ENCODE peak calls at places on chromosomes 11 and 22, in nine cellular contexts. Z is ovary; D is aorta; P is stimulated activated CD4-positive, alpha-beta T cell treated with anti-CD3 and anti-CD28 coated beads, TNF-alpha, amount 100 ng/mL, for 24 hours; F is activated T-cell treated with anti-CD3 and anti-CD28 coated beads, Interleukin-2, amount 50 U/mL, for 72 hours; W is NCI-H774; M is kidney; S is occipital lobe; U is right atrium auricular region. T is an unnamed sample.

GRCh38 chr11:67416416-67417335 is 1.2 kb downstream of the CARNS1 start:
- DNase-seq in P (no peak), S (no peak), U (peak; percentile 73), W (peak; percentile 91), M (no peak), D (no peak), F (peak; percentile 63), Z (no peak), T (no peak)

GRCh38 chr11:73467505-73467904 is 91.3 kb downstream of the RELT start:
- DNase-seq in P (no peak), S (no peak), D (no peak), F (no peak), Z (no peak), W (no peak), M (no peak), U (no peak), T (no peak)

GRCh38 chr11:30914143-30914762 is 328.1 kb upstream of the MPPED2 start:
- DNase-seq in M (peak; percentile 73), Z (no peak), F (peak; percentile 15), S (peak; percentile 50), U (peak; percentile 68), D (peak; percentile 66), W (peak; percentile 35), P (no peak), T (no peak)

GRCh38 chr11:130071211-130071712 is 1.6 kb downstream of the APLP2 start:
- DNase-seq in U (no peak), F (no peak), P (no peak), S (no peak), W (no peak), Z (no peak), M (no peak), D (no peak), T (no peak)

GRCh38 chr11:122355968-122356367 is 240.0 kb upstream of the BLID start:
- DNase-seq in W (no peak), D (no peak), Z (no peak), P (no peak), M (no peak), U (no peak), F (no peak), S (no peak), T (no peak)

GRCh38 chr11:83367745-83368144 is 81.6 kb upstream of the CCDC90B start:
- DNase-seq in W (no peak), Z (no peak), M (no peak), U (no peak), S (no peak), F (no peak), P (no peak), D (no peak), T (no peak)

GRCh38 chr11:80593981-80594380 is 1153.2 kb upstream of the TENM4 start:
- DNase-seq in Z (no peak), P (no peak), U (no peak), S (peak; percentile 37), D (no peak), M (no peak), F (no peak), W (no peak), T (no peak)

GRCh38 chr11:29210426-29210825 is 806.4 kb downstream of the KCNA4 start:
- DNase-seq in P (no peak), D (no peak), F (no peak), S (no peak), Z (no peak), U (no peak), W (no peak), M (no peak), T (no peak)

GRCh38 chr22:30396871-30397655 is at the start of gene SEC14L2:
- DNase-seq in M (peak; percentile 86), S (peak; percentile 75), W (no peak), Z (peak; percentile 63), D (peak; percentile 83), P (peak; percentile 40), F (peak; percentile 77), U (peak; percentile 73), T (peak; percentile 64)

GRCh38 chr11:116093065-116093464 is 588.9 kb upstream of the CADM1 start:
- DNase-seq in P (no peak), U (no peak), M (no peak), S (no peak), D (no peak), F (no peak), Z (no peak), W (no peak), T (no peak)